ENCODE peak calls at places on chromosomes 3 and 15, in four cellular contexts. One of them, this sample, is unnamed. For H3K4me1, the result is how much of the 10 kb centered on the place peaks cover.

GRCh38 chr15:47293763-47294162 is 423.5 kb upstream of the SEMA6D start:
- DNase-seq in right atrium auricular region: peak
- DNase-seq in psoas muscle: peak
- DNase-seq in SK-N-SH: no peak
- DNase-seq in this sample: peak

GRCh38 chr3:115100172-115100571 is 46.9 kb downstream of the ZBTB20 start:
- DNase-seq in SK-N-SH: peak
- DNase-seq in psoas muscle: no peak
- DNase-seq in right atrium auricular region: no peak
- DNase-seq in this sample: no peak

GRCh38 chr3:112752092-112752512 is 94.6 kb downstream of the CD200R1L start:
- DNase-seq in right atrium auricular region: no peak
- DNase-seq in psoas muscle: no peak
- DNase-seq in SK-N-SH: no peak
- DNase-seq in this sample: no peak

GRCh38 chr3:29281265-29282228 is 676 bp downstream of the RBMS3 start:
- DNase-seq in psoas muscle: no peak
- DNase-seq in SK-N-SH: peak
- DNase-seq in right atrium auricular region: no peak
- DNase-seq in this sample: no peak

GRCh38 chr3:99900248-99900647 is 82.6 kb downstream of the CMSS1 start:
- DNase-seq in psoas muscle: no peak
- DNase-seq in SK-N-SH: no peak
- DNase-seq in right atrium auricular region: no peak
- DNase-seq in this sample: no peak

GRCh38 chr3:153209596-153209995 is 47.6 kb downstream of the RAP2B start:
- DNase-seq in psoas muscle: peak
- DNase-seq in SK-N-SH: no peak
- DNase-seq in right atrium auricular region: no peak
- DNase-seq in this sample: peak

GRCh38 chr3:50174947-50175524 is 16.4 kb upstream of the GNAT1 start:
- DNase-seq in right atrium auricular region: no peak
- DNase-seq in psoas muscle: no peak
- DNase-seq in SK-N-SH: no peak
- DNase-seq in this sample: no peak

GRCh38 chr3:100216713-100217112 is 44.1 kb upstream of the TBC1D23 start:
- DNase-seq in psoas muscle: no peak
- DNase-seq in SK-N-SH: no peak
- DNase-seq in right atrium auricular region: no peak
- DNase-seq in this sample: no peak

GRCh38 chr15:78195735-78196201 is 38.6 kb downstream of the ACSBG1 start:
- DNase-seq in SK-N-SH: peak
- DNase-seq in psoas muscle: no peak
- DNase-seq in right atrium auricular region: no peak
- DNase-seq in this sample: no peak

GRCh38 chr3:186307594-186307993 is 54.4 kb downstream of the DGKG start:
- DNase-seq in SK-N-SH: no peak
- DNase-seq in psoas muscle: no peak
- DNase-seq in right atrium auricular region: no peak
- DNase-seq in this sample: no peak

GRCh38 chr3:68988740-68989139 is 24.7 kb downstream of the EOGT start:
- DNase-seq in psoas muscle: no peak
- DNase-seq in right atrium auricular region: no peak
- DNase-seq in SK-N-SH: no peak
- DNase-seq in this sample: no peak

GRCh38 chr15:67146214-67146613 is 80.8 kb downstream of the SMAD3 start:
- DNase-seq in SK-N-SH: peak
- DNase-seq in right atrium auricular region: no peak
- DNase-seq in psoas muscle: peak
- DNase-seq in this sample: peak

GRCh38 chr15:67145710-67146109 is 80.3 kb downstream of the SMAD3 start:
- DNase-seq in psoas muscle: no peak
- DNase-seq in right atrium auricular region: no peak
- DNase-seq in SK-N-SH: no peak
- DNase-seq in this sample: no peak

GRCh38 chr15:67148196-67148701 is 82.8 kb downstream of the SMAD3 start:
- DNase-seq in right atrium auricular region: no peak
- DNase-seq in SK-N-SH: no peak
- DNase-seq in psoas muscle: no peak
- DNase-seq in this sample: no peak

GRCh38 chr15:67147410-67147949 is 82.1 kb downstream of the SMAD3 start:
- DNase-seq in right atrium auricular region: no peak
- DNase-seq in SK-N-SH: no peak
- DNase-seq in psoas muscle: no peak
- DNase-seq in this sample: no peak

DNA sequence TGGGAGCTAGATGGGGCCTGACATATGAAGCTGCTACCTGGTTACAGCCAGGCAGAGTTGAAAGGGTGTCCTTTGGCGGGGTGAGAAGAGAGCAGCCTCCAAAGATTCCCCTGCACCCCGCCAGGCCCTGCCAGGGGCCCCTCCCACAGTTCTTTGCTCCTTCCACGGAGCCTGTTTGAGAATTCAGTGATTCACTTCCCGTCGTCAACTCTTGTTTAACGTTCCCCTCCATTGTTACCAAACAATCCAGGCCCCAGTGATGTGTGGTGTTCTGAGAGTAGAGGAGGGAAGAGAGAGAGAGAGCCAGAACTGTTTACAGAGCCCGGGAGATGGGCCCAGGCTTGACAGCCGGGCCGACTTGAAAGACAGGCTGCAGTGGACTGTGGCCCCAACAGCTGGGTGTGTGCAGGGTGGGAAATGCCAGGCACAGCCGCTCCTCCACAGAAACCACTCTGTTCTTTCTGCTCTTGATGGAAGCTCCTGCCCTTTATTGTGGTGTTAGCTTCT is 81.5 kb downstream of the SMAD3 start:
- DNase-seq in SK-N-SH: no peak
- DNase-seq in right atrium auricular region: no peak
- DNase-seq in psoas muscle: peak
- DNase-seq in this sample: peak
- H3K4me1 ChIP-seq in SK-N-SH: under half
- H3K4me1 ChIP-seq in right atrium auricular region: under half
- H3K4me1 ChIP-seq in psoas muscle: half or more
- H3K4me1 ChIP-seq in this sample: under half

GRCh38 chr3:65481085-65481484 is 557.6 kb downstream of the MAGI1 start:
- DNase-seq in right atrium auricular region: no peak
- DNase-seq in SK-N-SH: no peak
- DNase-seq in psoas muscle: no peak
- DNase-seq in this sample: no peak
- H3K4me1 ChIP-seq in right atrium auricular region: under half
- H3K4me1 ChIP-seq in SK-N-SH: under half
- H3K4me1 ChIP-seq in psoas muscle: under half
- H3K4me1 ChIP-seq in this sample: under half

GRCh38 chr3:16379838-16380237 is 114.8 kb downstream of the OXNAD1 start:
- DNase-seq in right atrium auricular region: no peak
- DNase-seq in psoas muscle: no peak
- DNase-seq in SK-N-SH: no peak
- DNase-seq in this sample: no peak
- H3K4me1 ChIP-seq in right atrium auricular region: under half
- H3K4me1 ChIP-seq in psoas muscle: under half
- H3K4me1 ChIP-seq in SK-N-SH: under half
- H3K4me1 ChIP-seq in this sample: under half

DNA sequence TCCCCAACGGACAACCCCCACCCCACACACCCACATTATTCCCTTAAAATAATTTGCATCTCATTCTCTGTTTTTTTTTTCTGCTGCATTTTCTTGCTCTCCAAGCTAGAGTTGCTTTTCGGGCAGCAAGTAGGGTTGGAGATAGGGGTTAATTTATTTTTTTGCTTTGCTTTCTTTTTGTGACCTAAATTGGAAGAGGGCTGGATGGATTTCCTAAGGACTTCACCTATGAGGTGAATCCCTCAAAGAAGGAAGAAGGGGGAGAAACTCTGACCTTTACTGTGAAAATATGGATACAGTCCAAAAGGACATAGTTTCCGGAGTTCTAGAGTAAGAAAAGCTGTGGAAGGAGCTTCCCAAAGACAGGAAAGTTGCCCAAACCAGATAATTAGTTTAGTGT is 6.7 kb downstream of the SOX2 start:
- DNase-seq in SK-N-SH: no peak
- DNase-seq in right atrium auricular region: no peak
- DNase-seq in psoas muscle: no peak
- DNase-seq in this sample: no peak
- H3K4me1 ChIP-seq in SK-N-SH: under half
- H3K4me1 ChIP-seq in right atrium auricular region: under half
- H3K4me1 ChIP-seq in psoas muscle: under half
- H3K4me1 ChIP-seq in this sample: under half

GRCh38 chr15:98774756-98775497 is 126.6 kb downstream of the IGF1R start:
- DNase-seq in SK-N-SH: no peak
- DNase-seq in psoas muscle: no peak
- DNase-seq in right atrium auricular region: no peak
- DNase-seq in this sample: no peak

GRCh38 chr15:98776607-98777281 is 128.4 kb downstream of the IGF1R start:
- DNase-seq in SK-N-SH: no peak
- DNase-seq in right atrium auricular region: no peak
- DNase-seq in psoas muscle: peak
- DNase-seq in this sample: no peak

GRCh38 chr15:98777426-98777825 is 129.1 kb downstream of the IGF1R start:
- DNase-seq in SK-N-SH: no peak
- DNase-seq in psoas muscle: no peak
- DNase-seq in right atrium auricular region: no peak
- DNase-seq in this sample: no peak

GRCh38 chr15:98773616-98774015 is 125.3 kb downstream of the IGF1R start:
- DNase-seq in SK-N-SH: no peak
- DNase-seq in psoas muscle: no peak
- DNase-seq in right atrium auricular region: no peak
- DNase-seq in this sample: no peak

DNA sequence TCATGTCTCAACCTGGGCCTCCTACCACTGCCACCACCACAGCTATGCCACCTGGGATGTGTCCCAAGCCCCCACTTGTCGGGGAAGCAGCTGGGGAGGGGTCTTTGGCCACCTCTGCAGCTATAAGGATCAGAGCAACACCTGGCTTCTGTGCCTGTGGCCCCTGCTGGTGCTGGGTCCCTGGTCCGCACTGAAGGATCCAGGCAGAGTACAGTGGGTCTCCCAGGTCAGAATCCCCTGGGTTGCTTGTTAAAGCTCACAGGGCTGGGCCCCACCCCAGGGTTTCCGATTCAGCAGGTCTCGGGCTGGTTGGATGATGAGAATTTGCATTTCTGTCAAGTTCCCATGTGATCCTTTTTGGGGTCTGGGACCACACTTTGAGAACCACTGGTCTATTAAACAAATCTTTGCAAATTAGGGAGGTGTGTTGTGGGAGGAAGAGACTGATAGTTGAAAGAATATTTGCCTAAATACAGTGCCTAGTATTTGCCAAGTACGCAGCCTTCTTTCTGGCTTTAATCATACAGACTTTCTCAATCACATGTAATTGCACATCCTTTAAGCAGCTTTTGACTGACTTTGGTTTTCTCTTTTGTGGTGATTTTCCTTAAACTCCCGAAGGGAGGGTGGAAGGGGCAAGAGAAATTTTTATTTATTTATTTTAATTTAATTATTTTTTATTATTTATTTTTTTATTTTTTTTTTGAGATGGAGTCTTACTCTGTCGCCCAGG is 127.3 kb downstream of the IGF1R start:
- DNase-seq in psoas muscle: no peak
- DNase-seq in right atrium auricular region: no peak
- DNase-seq in SK-N-SH: no peak
- DNase-seq in this sample: no peak
- H3K4me1 ChIP-seq in psoas muscle: under half
- H3K4me1 ChIP-seq in right atrium auricular region: under half
- H3K4me1 ChIP-seq in SK-N-SH: under half
- H3K4me1 ChIP-seq in this sample: under half

DNA sequence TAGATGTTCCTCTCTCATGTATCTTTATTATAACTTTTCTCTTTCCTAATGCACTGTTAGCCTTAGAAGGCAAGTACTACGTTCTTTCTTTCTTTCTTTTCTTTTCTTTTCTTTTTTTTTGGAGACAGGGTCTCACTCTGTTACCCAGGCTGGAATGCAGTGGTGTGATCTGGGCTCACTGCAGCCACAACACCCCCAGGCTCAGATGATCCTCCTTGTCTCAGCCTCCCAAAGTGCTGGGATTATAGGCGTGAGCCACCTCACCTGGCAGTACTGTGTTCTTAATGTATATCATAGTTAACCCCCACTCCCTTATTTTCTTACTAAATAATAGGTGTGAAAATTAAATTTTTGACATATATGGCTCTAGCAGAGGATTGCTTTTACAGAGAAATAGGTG is 23.1 kb downstream of the IQGAP1 start:
- DNase-seq in SK-N-SH: no peak
- DNase-seq in psoas muscle: no peak
- DNase-seq in right atrium auricular region: no peak
- DNase-seq in this sample: no peak
- H3K4me1 ChIP-seq in SK-N-SH: under half
- H3K4me1 ChIP-seq in psoas muscle: half or more
- H3K4me1 ChIP-seq in right atrium auricular region: under half
- H3K4me1 ChIP-seq in this sample: under half

DNA sequence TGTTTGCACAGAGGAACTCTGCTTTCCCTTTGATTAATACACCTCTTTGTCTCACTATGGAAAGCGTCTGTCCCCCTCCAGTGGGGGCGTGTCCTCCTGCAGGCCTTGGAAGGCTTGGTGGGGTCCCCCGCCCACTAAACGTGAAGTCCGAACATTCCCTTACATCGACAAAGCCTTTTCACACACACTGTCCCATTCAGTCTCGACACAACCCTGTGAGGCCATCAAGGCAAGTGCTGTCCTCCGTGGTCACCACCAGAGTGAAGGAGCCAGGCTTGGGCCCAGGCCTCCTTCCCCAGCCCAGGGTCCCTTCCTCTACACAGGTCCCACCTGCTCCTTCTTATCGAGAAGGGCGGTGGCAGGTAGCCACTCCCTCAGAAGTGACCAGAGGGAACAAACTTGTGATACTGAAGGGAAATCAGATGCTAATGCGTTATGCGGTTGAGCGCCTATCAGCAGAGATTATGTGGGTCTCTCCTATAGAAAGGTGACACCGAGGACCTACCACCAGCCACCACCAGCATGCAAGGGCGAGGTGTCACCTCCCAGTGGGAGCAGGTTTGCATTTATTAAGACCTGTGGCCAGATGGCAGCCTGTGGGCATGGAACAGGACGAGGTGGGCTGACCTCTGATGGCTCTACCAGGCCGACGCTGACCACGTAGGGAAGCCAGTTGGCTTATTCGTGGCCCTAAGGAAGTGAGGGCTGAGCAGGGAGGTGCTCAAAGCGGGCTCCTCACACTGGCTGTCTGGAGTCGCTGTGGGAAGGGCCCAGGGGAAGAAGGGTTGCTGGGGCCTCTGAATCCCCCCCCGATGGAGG is 6.6 kb downstream of the NRROS start:
- DNase-seq in SK-N-SH: no peak
- DNase-seq in right atrium auricular region: no peak
- DNase-seq in psoas muscle: no peak
- DNase-seq in this sample: no peak
- H3K4me1 ChIP-seq in SK-N-SH: under half
- H3K4me1 ChIP-seq in right atrium auricular region: under half
- H3K4me1 ChIP-seq in psoas muscle: under half
- H3K4me1 ChIP-seq in this sample: under half

GRCh38 chr15:38642689-38643270 is 78.2 kb upstream of the RASGRP1 start:
- DNase-seq in SK-N-SH: no peak
- DNase-seq in right atrium auricular region: no peak
- DNase-seq in psoas muscle: no peak
- DNase-seq in this sample: no peak
- H3K4me1 ChIP-seq in SK-N-SH: under half
- H3K4me1 ChIP-seq in right atrium auricular region: under half
- H3K4me1 ChIP-seq in psoas muscle: under half
- H3K4me1 ChIP-seq in this sample: under half

This sample was measured in right lobe of liver.